ENCODE peak calls at places on chromosome 6, in ten cellular contexts. T is fibroblast of lung, B is sigmoid colon, I is tibial artery, Y is breast epithelium, G is OCI-LY7, F is body of pancreas, W is mucosa of descending colon, P is H9, K is PC-3. A is an unnamed sample.

GRCh38 chr6:3226422-3227362 is 761 bp downstream of the TUBB2B start:
- DNase-seq in T (no peak), F (peak; percentile 32), Y (no peak), I (no peak), B (no peak), K (no peak), W (no peak), G (peak; percentile 31), P (no peak), A (peak; percentile 77)

GRCh38 chr6:41335296-41335695 is at the start of gene NCR2:
- DNase-seq in B (no peak), F (no peak), K (no peak), G (no peak), P (no peak), I (no peak), Y (no peak), T (no peak), W (no peak), A (no peak)

GRCh38 chr6:135226537-135226936 is 45.4 kb downstream of the MYB start:
- DNase-seq in W (no peak), K (no peak), Y (no peak), F (no peak), B (no peak), I (no peak), T (no peak), P (no peak), G (peak; percentile 14), A (no peak)

GRCh38 chr6:37283786-37284185 is 25.8 kb upstream of the TMEM217 start:
- DNase-seq in I (peak; percentile 92), P (no peak), F (peak; percentile 80), W (peak; percentile 52), T (no peak), Y (no peak), G (no peak), B (peak; percentile 87), K (no peak), A (peak; percentile 59)

GRCh38 chr6:12066297-12066696 is 54.2 kb downstream of the HIVEP1 start:
- DNase-seq in F (no peak), I (no peak), P (no peak), K (no peak), T (peak; percentile 47), Y (no peak), B (no peak), G (no peak), W (no peak), A (peak; percentile 22)

GRCh38 chr6:129592516-129593232 is 117.3 kb downstream of the ARHGAP18 start:
- DNase-seq in Y (no peak), I (no peak), F (no peak), T (no peak), B (no peak), K (peak; percentile 50), W (no peak), G (no peak), P (no peak), A (no peak)

GRCh38 chr6:30743099-30744053 is 889 bp upstream of the FLOT1 start:
- DNase-seq in T (peak; percentile 29), W (peak; percentile 70), B (peak; percentile 79), I (peak; percentile 77), G (no peak), F (peak; percentile 22), K (no peak), P (no peak), Y (peak; percentile 44), A (peak; percentile 64)

GRCh38 chr6:118495639-118496296 is 52.3 kb upstream of the PLN start:
- DNase-seq in W (no peak), T (no peak), I (no peak), Y (no peak), B (no peak), P (no peak), G (no peak), K (peak; percentile 21), F (no peak), A (no peak)

GRCh38 chr6:43739642-43740091 is 30.3 kb upstream of the VEGFA start:
- DNase-seq in G (no peak), I (no peak), K (no peak), F (no peak), T (no peak), W (no peak), B (peak; percentile 57), P (peak; percentile 19), Y (no peak), A (no peak)

GRCh38 chr6:71254323-71254722 is 34.3 kb upstream of the OGFRL1 start:
- DNase-seq in B (no peak), Y (no peak), I (no peak), G (peak; percentile 28), T (no peak), F (no peak), K (no peak), W (no peak), P (no peak), A (no peak)

GRCh38 chr6:21396313-21396712 is 197.2 kb upstream of the SOX4 start:
- DNase-seq in K (peak; percentile 80), B (no peak), W (no peak), Y (no peak), I (no peak), T (peak; percentile 52), G (no peak), P (no peak), F (no peak), A (peak; percentile 73)

GRCh38 chr6:11391934-11392777 is 145.4 kb upstream of the TMEM170B start:
- DNase-seq in Y (no peak), F (no peak), K (no peak), T (no peak), P (no peak), W (no peak), B (no peak), I (no peak), G (no peak), A (no peak)

GRCh38 chr6:113565306-113565705 is 291.8 kb upstream of the MARCKS start:
- DNase-seq in P (no peak), W (no peak), I (no peak), T (peak; percentile 46), K (no peak), Y (no peak), G (no peak), B (no peak), F (no peak), A (peak; percentile 49)

GRCh38 chr6:31037692-31038091 is 27.4 kb downstream of the MUC22 start:
- DNase-seq in F (no peak), I (no peak), K (peak; percentile 19), P (no peak), G (no peak), T (no peak), Y (no peak), W (no peak), B (no peak), A (peak; percentile 85)

GRCh38 chr6:26217714-26218075 is 130.5 kb downstream of the HFE start:
- DNase-seq in W (no peak), T (peak; percentile 35), B (no peak), Y (no peak), K (peak; percentile 59), P (peak; percentile 61), G (no peak), F (no peak), I (no peak), A (peak; percentile 55)

GRCh38 chr6:158991017-158991723 is 8.8 kb downstream of the RSPH3 start:
- DNase-seq in B (no peak), G (peak; percentile 40), F (no peak), P (peak; percentile 63), T (no peak), W (no peak), I (no peak), Y (no peak), K (no peak), A (no peak)

GRCh38 chr6:86937219-86938079 is at the start of gene HTR1E:
- DNase-seq in K (peak; percentile 30), P (peak; percentile 95), T (peak; percentile 10), Y (peak; percentile 15), B (no peak), F (peak; percentile 82), G (no peak), W (no peak), I (no peak), A (peak; percentile 51)

DNA sequence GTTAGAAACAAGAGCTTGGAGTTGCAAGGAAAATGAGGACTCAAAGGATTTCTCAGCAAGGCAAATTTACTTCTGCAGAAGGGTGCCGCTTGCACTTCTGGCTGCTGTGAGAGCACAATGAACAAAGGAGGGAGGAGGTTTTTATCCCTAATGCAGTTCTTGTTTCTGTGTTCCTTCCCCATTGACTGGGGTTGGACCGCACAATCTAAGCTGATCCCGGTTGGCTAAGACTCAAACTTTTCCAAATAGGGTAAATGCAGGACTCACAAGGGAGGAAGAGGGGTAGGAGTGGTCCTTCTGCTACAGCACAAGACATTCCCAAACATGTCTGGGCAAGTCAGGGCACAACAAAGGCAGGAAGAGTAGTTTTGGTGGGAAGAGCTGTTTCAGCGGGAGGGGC is 249.6 kb upstream of the MOCS1 start:
- DNase-seq in P (peak; percentile 83), B (no peak), K (no peak), I (no peak), Y (no peak), G (no peak), T (no peak), F (no peak), W (no peak), A (no peak)
- H3K9me3 ChIP-seq in P (no peaks in the 10 kb centered on the region), B (peaks cover 5% of the 10 kb centered on the region), K (peaks cover 37% of the 10 kb centered on the region), I (peaks cover 14% of the 10 kb centered on the region), Y (peaks cover 19% of the 10 kb centered on the region), G (no peaks in the 10 kb centered on the region), T (no peaks in the 10 kb centered on the region), F (no peaks in the 10 kb centered on the region), W (peaks cover 9% of the 10 kb centered on the region), A (peaks cover 29% of the 10 kb centered on the region)

GRCh38 chr6:104541411-104541810 is 318.3 kb downstream of the HACE1 start:
- DNase-seq in W (no peak), Y (no peak), K (no peak), G (no peak), P (no peak), T (no peak), I (no peak), B (no peak), F (no peak), A (no peak)
- H3K9me3 ChIP-seq in W (no peaks in the 10 kb centered on the region), Y (no peaks in the 10 kb centered on the region), K (no peaks in the 10 kb centered on the region), G (no peaks in the 10 kb centered on the region), P (no peaks in the 10 kb centered on the region), T (no peaks in the 10 kb centered on the region), I (no peaks in the 10 kb centered on the region), B (no peaks in the 10 kb centered on the region), F (no peaks in the 10 kb centered on the region), A (no peaks in the 10 kb centered on the region)

GRCh38 chr6:137834508-137834907 is 32.6 kb upstream of the TNFAIP3 start:
- DNase-seq in Y (no peak), B (no peak), W (no peak), F (no peak), K (no peak), P (no peak), I (no peak), G (no peak), T (no peak), A (no peak)
- H3K9me3 ChIP-seq in Y (no peaks in the 10 kb centered on the region), B (no peaks in the 10 kb centered on the region), W (no peaks in the 10 kb centered on the region), F (no peaks in the 10 kb centered on the region), K (no peaks in the 10 kb centered on the region), P (no peaks in the 10 kb centered on the region), I (no peaks in the 10 kb centered on the region), G (no peaks in the 10 kb centered on the region), T (no peaks in the 10 kb centered on the region), A (peaks cover 7% of the 10 kb centered on the region)

DNA sequence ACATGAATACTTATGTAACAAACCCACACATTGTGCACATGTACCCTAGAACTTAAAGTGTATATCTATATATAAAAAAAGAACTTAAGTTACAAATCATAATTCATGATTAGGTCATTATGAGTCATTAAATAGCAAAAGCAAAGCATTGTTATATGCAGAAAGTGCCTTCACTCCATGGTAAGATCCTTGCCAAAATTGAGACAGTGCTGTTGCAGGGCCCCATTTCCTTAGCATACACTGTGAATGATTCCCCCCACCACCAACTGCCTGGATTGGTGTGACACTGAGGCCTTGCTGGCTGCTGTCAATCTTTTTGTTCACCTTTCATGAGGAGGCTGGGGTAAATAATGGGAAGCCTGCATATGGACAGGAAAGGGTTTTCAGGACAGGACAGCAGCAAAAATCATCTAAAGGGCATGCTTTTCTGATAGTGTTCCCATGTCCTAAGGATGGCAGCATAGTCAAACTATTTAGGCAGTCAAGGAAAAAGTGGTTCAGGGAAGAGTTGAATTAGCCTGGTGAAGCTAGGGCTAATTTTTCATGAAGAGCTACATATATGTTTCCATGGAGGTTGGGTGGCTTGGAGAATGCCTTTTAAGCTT is 188.2 kb upstream of the ASCC3 start:
- DNase-seq in T (no peak), B (no peak), G (no peak), I (no peak), P (no peak), F (no peak), W (no peak), Y (no peak), K (peak; percentile 78), A (peak; percentile 10)
- H3K9me3 ChIP-seq in T (no peaks in the 10 kb centered on the region), B (no peaks in the 10 kb centered on the region), G (no peaks in the 10 kb centered on the region), I (peaks cover 14% of the 10 kb centered on the region), P (no peaks in the 10 kb centered on the region), F (no peaks in the 10 kb centered on the region), W (peaks cover 6% of the 10 kb centered on the region), Y (peaks cover 32% of the 10 kb centered on the region), K (no peaks in the 10 kb centered on the region), A (no peaks in the 10 kb centered on the region)